ENCODE peak calls at places on chromosomes 16 and 17, in seven cellular contexts. R is stomach; L is mucosa of descending colon; Y is HAP-1; Q is CD4-positive, alpha-beta T cell; W is A549; T is lower lobe of right lung. O is an unnamed sample.

GRCh38 chr16:25838724-25839186 is 147.0 kb downstream of the HS3ST4 start:
- DNase-seq in R (no peak), T (no peak), L (no peak), Y (peak; percentile 41), W (peak; percentile 48), Q (no peak), O (no peak)

GRCh38 chr17:50631908-50632571 is 2.6 kb upstream of the ABCC3 start:
- DNase-seq in R (no peak), W (peak; percentile 55), Q (no peak), L (peak; percentile 8), Y (no peak), T (no peak), O (no peak)

GRCh38 chr16:27437946-27438345 is 36.0 kb downstream of the IL21R start:
- DNase-seq in W (no peak), L (no peak), Y (no peak), Q (no peak), R (no peak), T (no peak), O (no peak)

GRCh38 chr17:30894236-30894635 is 11.8 kb downstream of the TEFM start:
- DNase-seq in R (no peak), W (no peak), Y (no peak), Q (no peak), L (no peak), T (no peak), O (no peak)

GRCh38 chr17:72743037-72743467 is 349.4 kb downstream of the SLC39A11 start:
- DNase-seq in W (no peak), R (no peak), Q (no peak), T (no peak), L (no peak), Y (peak; percentile 21), O (no peak)

GRCh38 chr17:44024271-44024663 is 9.5 kb upstream of the TMEM101 start:
- DNase-seq in L (no peak), Q (no peak), T (no peak), R (no peak), W (no peak), Y (no peak), O (no peak)

GRCh38 chr17:3964203-3965122 is at the start of gene ATP2A3:
- DNase-seq in W (no peak), Q (peak; percentile 75), Y (peak; percentile 4), R (peak; percentile 60), T (peak; percentile 61), L (peak; percentile 88), O (peak; percentile 43)

GRCh38 chr16:2009302-2009711 is 314 bp downstream of the ZNF598 start:
- DNase-seq in Q (no peak), W (no peak), R (no peak), T (no peak), Y (no peak), L (peak; percentile 70), O (no peak)

GRCh38 chr16:66551362-66551761 is 1.0 kb upstream of the CKLF start:
- DNase-seq in Q (peak; percentile 53), R (no peak), L (no peak), Y (peak; percentile 25), T (peak; percentile 60), W (peak; percentile 74), O (peak; percentile 54)

GRCh38 chr16:82629441-82630027 is 2.8 kb downstream of the CDH13 start:
- DNase-seq in L (no peak), Q (no peak), W (no peak), R (no peak), Y (peak; percentile 65), T (no peak), O (no peak)

GRCh38 chr17:43085489-43085888 is 39.7 kb downstream of the BRCA1 start:
- DNase-seq in R (no peak), Y (no peak), Q (no peak), T (no peak), L (no peak), W (peak; percentile 46), O (no peak)

GRCh38 chr17:37605081-37605480 is 4.1 kb downstream of the SYNRG start:
- DNase-seq in Y (no peak), Q (no peak), T (no peak), L (no peak), R (no peak), W (no peak), O (no peak)

GRCh38 chr16:22001591-22001990 is 675 bp upstream of the PDZD9 start:
- DNase-seq in Y (no peak), L (no peak), Q (no peak), T (no peak), W (no peak), R (no peak), O (no peak)

GRCh38 chr16:22945361-22945760 is 131.4 kb downstream of the HS3ST2 start:
- DNase-seq in L (no peak), Y (no peak), R (no peak), W (no peak), T (no peak), Q (no peak), O (no peak)

GRCh38 chr16:305916-306315 is 23.0 kb downstream of the PDIA2 start:
- DNase-seq in W (no peak), R (no peak), T (no peak), Q (no peak), L (no peak), Y (no peak), O (no peak)

GRCh38 chr17:58269557-58270291 is 11.0 kb downstream of the MPO start:
- DNase-seq in R (no peak), W (no peak), Y (no peak), L (no peak), Q (no peak), T (no peak), O (no peak)

GRCh38 chr16:1070084-1070987 is 2.2 kb upstream of the SSTR5 start:
- DNase-seq in W (no peak), Y (no peak), R (no peak), L (no peak), T (no peak), Q (no peak), O (no peak)

GRCh38 chr17:21542070-21542469 is 150.3 kb upstream of the KCNJ18 start:
- DNase-seq in W (no peak), L (no peak), T (no peak), Q (no peak), R (no peak), Y (no peak), O (no peak)

GRCh38 chr17:21539146-21539545 is 153.2 kb upstream of the KCNJ18 start:
- DNase-seq in R (no peak), W (no peak), L (no peak), Q (no peak), Y (no peak), T (no peak), O (no peak)

GRCh38 chr17:21538615-21539014 is 153.7 kb upstream of the KCNJ18 start:
- DNase-seq in L (no peak), Q (no peak), R (no peak), T (no peak), Y (no peak), W (no peak), O (no peak)

GRCh38 chr17:21542991-21543390 is 149.3 kb upstream of the KCNJ18 start:
- DNase-seq in W (no peak), R (no peak), Q (no peak), L (no peak), Y (no peak), T (peak; percentile 53), O (no peak)

GRCh38 chr17:21540502-21540901 is 151.8 kb upstream of the KCNJ18 start:
- DNase-seq in R (no peak), T (no peak), W (no peak), Q (no peak), Y (no peak), L (no peak), O (no peak)
- H3K9me3 ChIP-seq in R (peaks cover 21% of the 10 kb centered on the region), T (peaks cover 13% of the 10 kb centered on the region), W (peaks cover 25% of the 10 kb centered on the region), Q (no peaks in the 10 kb centered on the region), Y (no peaks in the 10 kb centered on the region), L (peaks cover 6% of the 10 kb centered on the region), O (no peaks in the 10 kb centered on the region)

DNA sequence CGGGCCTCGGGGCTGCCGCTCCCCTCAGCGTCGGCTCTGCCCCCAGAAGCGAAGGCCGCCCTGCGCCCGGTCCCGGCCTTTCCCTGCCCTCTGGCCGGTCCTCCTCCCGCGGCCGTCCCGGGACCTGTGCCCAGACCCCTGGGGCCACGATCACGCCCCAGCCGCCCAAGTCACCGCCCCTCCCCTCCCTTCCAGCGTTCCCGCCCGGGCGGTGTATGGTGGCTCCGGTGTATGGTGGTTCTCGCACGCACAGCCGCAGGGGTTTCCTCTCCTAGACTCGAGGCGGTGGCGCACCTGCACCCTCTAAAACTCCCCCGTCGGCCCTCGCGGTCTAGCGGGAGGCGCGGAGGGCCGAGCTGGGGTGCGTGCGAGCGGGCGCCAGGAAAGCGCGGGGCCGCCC is 10.0 kb downstream of the TIGD7 start:
- DNase-seq in T (no peak), Y (no peak), R (no peak), Q (no peak), L (no peak), W (no peak), O (no peak)
- H3K9me3 ChIP-seq in T (peaks cover 91% of the 10 kb centered on the region), Y (peaks cover 15% of the 10 kb centered on the region), R (peaks cover 100% of the 10 kb centered on the region), Q (peaks cover 80% of the 10 kb centered on the region), L (peaks cover 90% of the 10 kb centered on the region), W (peaks cover 97% of the 10 kb centered on the region), O (peaks cover 19% of the 10 kb centered on the region)

GRCh38 chr17:22505660-22506059 is 813.3 kb downstream of the KCNJ18 start:
- DNase-seq in Y (no peak), Q (no peak), L (no peak), T (no peak), R (no peak), W (no peak), O (no peak)
- H3K9me3 ChIP-seq in Y (no peaks in the 10 kb centered on the region), Q (no peaks in the 10 kb centered on the region), L (peaks cover 57% of the 10 kb centered on the region), T (no peaks in the 10 kb centered on the region), R (peaks cover 60% of the 10 kb centered on the region), W (no peaks in the 10 kb centered on the region), O (no peaks in the 10 kb centered on the region)

DNA sequence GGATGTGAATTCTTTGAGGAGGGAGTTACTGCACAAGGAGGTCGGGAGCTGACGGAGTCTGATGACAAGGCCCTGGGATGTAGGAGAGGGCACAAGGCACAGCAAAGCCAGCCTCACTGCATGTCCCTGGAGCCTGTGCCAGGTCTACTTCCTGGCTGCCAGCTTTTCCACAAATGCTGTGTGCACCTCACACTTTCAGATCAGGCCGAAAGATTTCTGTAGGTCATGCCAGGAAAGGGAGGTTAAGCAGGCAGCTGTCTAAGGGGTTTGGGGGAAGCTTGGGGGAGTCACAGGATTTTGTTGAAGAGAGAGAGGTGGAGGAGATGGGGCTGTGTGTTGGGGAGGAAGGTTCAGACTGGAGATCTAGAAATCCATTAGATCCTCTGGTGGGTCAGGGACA is 792.5 kb downstream of the KCNJ18 start:
- DNase-seq in W (no peak), Q (no peak), T (no peak), R (no peak), Y (no peak), L (no peak), O (no peak)
- H3K9me3 ChIP-seq in W (no peaks in the 10 kb centered on the region), Q (peaks cover 18% of the 10 kb centered on the region), T (peaks cover 5% of the 10 kb centered on the region), R (peaks cover 50% of the 10 kb centered on the region), Y (no peaks in the 10 kb centered on the region), L (peaks cover 59% of the 10 kb centered on the region), O (peaks cover 5% of the 10 kb centered on the region)

GRCh38 chr17:77836557-77837041 is 121.9 kb upstream of the TNRC6C start:
- DNase-seq in Q (no peak), L (no peak), R (no peak), T (no peak), Y (no peak), W (peak; percentile 65), O (no peak)
- H3K9me3 ChIP-seq in Q (no peaks in the 10 kb centered on the region), L (no peaks in the 10 kb centered on the region), R (no peaks in the 10 kb centered on the region), T (no peaks in the 10 kb centered on the region), Y (no peaks in the 10 kb centered on the region), W (no peaks in the 10 kb centered on the region), O (no peaks in the 10 kb centered on the region)